ENCODE peak calls at places on chromosome 4, in nine cellular contexts. One of them, this sample, is unnamed.
A peak's percentile ranks its signal among the peaks of the same experiment; 100 is the strongest.

GRCh38 chr4:74794341-74794801 is at the start of gene BTC:
- DNase-seq in spleen: no peak
- DNase-seq in A673: peak; percentile 18
- DNase-seq in sigmoid colon: peak; percentile 78
- DNase-seq in uterus: peak; percentile 20
- DNase-seq in fibroblast of lung: peak; percentile 27
- DNase-seq in IMR-90: no peak
- DNase-seq in fibroblast of villous mesenchyme: no peak
- DNase-seq in HFF-Myc: no peak
- DNase-seq in this sample: peak; percentile 6

GRCh38 chr4:123415977-123416376 is 19.4 kb downstream of the SPRY1 start:
- DNase-seq in spleen: no peak
- DNase-seq in A673: no peak
- DNase-seq in sigmoid colon: no peak
- DNase-seq in uterus: no peak
- DNase-seq in fibroblast of lung: no peak
- DNase-seq in IMR-90: peak; percentile 45
- DNase-seq in fibroblast of villous mesenchyme: peak; percentile 74
- DNase-seq in HFF-Myc: no peak
- DNase-seq in this sample: no peak

GRCh38 chr4:168622600-168622999 is 125.7 kb downstream of the PALLD start:
- DNase-seq in spleen: no peak
- DNase-seq in A673: no peak
- DNase-seq in sigmoid colon: no peak
- DNase-seq in uterus: no peak
- DNase-seq in fibroblast of lung: no peak
- DNase-seq in IMR-90: no peak
- DNase-seq in fibroblast of villous mesenchyme: no peak
- DNase-seq in HFF-Myc: no peak
- DNase-seq in this sample: no peak

GRCh38 chr4:176841730-176842129 is 49.0 kb upstream of the VEGFC start:
- DNase-seq in spleen: no peak
- DNase-seq in A673: peak; percentile 91
- DNase-seq in sigmoid colon: no peak
- DNase-seq in uterus: no peak
- DNase-seq in fibroblast of lung: peak; percentile 84
- DNase-seq in IMR-90: peak; percentile 92
- DNase-seq in fibroblast of villous mesenchyme: peak; percentile 91
- DNase-seq in HFF-Myc: peak; percentile 38
- DNase-seq in this sample: no peak

GRCh38 chr4:147096667-147097604 is 151.3 kb upstream of the TTC29 start:
- DNase-seq in spleen: no peak
- DNase-seq in A673: peak; percentile 71
- DNase-seq in sigmoid colon: no peak
- DNase-seq in uterus: no peak
- DNase-seq in fibroblast of lung: peak; percentile 90
- DNase-seq in IMR-90: peak; percentile 69
- DNase-seq in fibroblast of villous mesenchyme: peak; percentile 68
- DNase-seq in HFF-Myc: peak; percentile 47
- DNase-seq in this sample: no peak

GRCh38 chr4:140851032-140851636 is 94.9 kb upstream of the TBC1D9 start:
- DNase-seq in spleen: no peak
- DNase-seq in A673: peak; percentile 84
- DNase-seq in sigmoid colon: no peak
- DNase-seq in uterus: peak; percentile 57
- DNase-seq in fibroblast of lung: peak; percentile 81
- DNase-seq in IMR-90: peak; percentile 65
- DNase-seq in fibroblast of villous mesenchyme: peak; percentile 65
- DNase-seq in HFF-Myc: peak; percentile 41
- DNase-seq in this sample: peak; percentile 6

GRCh38 chr4:145736241-145736831 is 56.4 kb downstream of the C4orf51 start:
- DNase-seq in spleen: no peak
- DNase-seq in A673: no peak
- DNase-seq in sigmoid colon: peak; percentile 87
- DNase-seq in uterus: peak; percentile 75
- DNase-seq in fibroblast of lung: peak; percentile 64
- DNase-seq in IMR-90: no peak
- DNase-seq in fibroblast of villous mesenchyme: peak; percentile 17
- DNase-seq in HFF-Myc: no peak
- DNase-seq in this sample: no peak

GRCh38 chr4:47110670-47111069 is 79.3 kb downstream of the GABRB1 start:
- DNase-seq in spleen: no peak
- DNase-seq in A673: no peak
- DNase-seq in sigmoid colon: no peak
- DNase-seq in uterus: no peak
- DNase-seq in fibroblast of lung: no peak
- DNase-seq in IMR-90: no peak
- DNase-seq in fibroblast of villous mesenchyme: no peak
- DNase-seq in HFF-Myc: no peak
- DNase-seq in this sample: no peak

GRCh38 chr4:85829276-85830051 is 354.5 kb downstream of the ARHGAP24 start:
- DNase-seq in spleen: no peak
- DNase-seq in A673: no peak
- DNase-seq in sigmoid colon: no peak
- DNase-seq in uterus: no peak
- DNase-seq in fibroblast of lung: peak; percentile 22
- DNase-seq in IMR-90: peak; percentile 66
- DNase-seq in fibroblast of villous mesenchyme: peak; percentile 42
- DNase-seq in HFF-Myc: no peak
- DNase-seq in this sample: peak; percentile 79

GRCh38 chr4:1604706-1605205 is 79.4 kb downstream of the FAM53A start:
- DNase-seq in spleen: peak; percentile 85
- DNase-seq in A673: no peak
- DNase-seq in sigmoid colon: peak; percentile 52
- DNase-seq in uterus: no peak
- DNase-seq in fibroblast of lung: no peak
- DNase-seq in IMR-90: no peak
- DNase-seq in fibroblast of villous mesenchyme: no peak
- DNase-seq in HFF-Myc: no peak
- DNase-seq in this sample: no peak

GRCh38 chr4:4182835-4183568 is 43.7 kb downstream of the OTOP1 start:
- DNase-seq in spleen: no peak
- DNase-seq in A673: peak; percentile 46
- DNase-seq in sigmoid colon: no peak
- DNase-seq in uterus: no peak
- DNase-seq in fibroblast of lung: peak; percentile 19
- DNase-seq in IMR-90: no peak
- DNase-seq in fibroblast of villous mesenchyme: peak; percentile 13
- DNase-seq in HFF-Myc: no peak
- DNase-seq in this sample: no peak

GRCh38 chr4:60656171-60656570 is 544.0 kb upstream of the ADGRL3 start:
- DNase-seq in spleen: no peak
- DNase-seq in A673: no peak
- DNase-seq in sigmoid colon: no peak
- DNase-seq in uterus: no peak
- DNase-seq in fibroblast of lung: peak; percentile 40
- DNase-seq in IMR-90: peak; percentile 13
- DNase-seq in fibroblast of villous mesenchyme: peak; percentile 3
- DNase-seq in HFF-Myc: no peak
- DNase-seq in this sample: no peak

GRCh38 chr4:148961526-148961925 is 519.3 kb upstream of the NR3C2 start:
- DNase-seq in spleen: no peak
- DNase-seq in A673: no peak
- DNase-seq in sigmoid colon: no peak
- DNase-seq in uterus: no peak
- DNase-seq in fibroblast of lung: no peak
- DNase-seq in IMR-90: no peak
- DNase-seq in fibroblast of villous mesenchyme: no peak
- DNase-seq in HFF-Myc: no peak
- DNase-seq in this sample: no peak

GRCh38 chr4:109786846-109787245 is 15.0 kb downstream of the CFI start:
- DNase-seq in spleen: no peak
- DNase-seq in A673: no peak
- DNase-seq in sigmoid colon: no peak
- DNase-seq in uterus: no peak
- DNase-seq in fibroblast of lung: no peak
- DNase-seq in IMR-90: no peak
- DNase-seq in fibroblast of villous mesenchyme: no peak
- DNase-seq in HFF-Myc: no peak
- DNase-seq in this sample: no peak

GRCh38 chr4:154415313-154415712 is 76.3 kb downstream of the DCHS2 start:
- DNase-seq in spleen: no peak
- DNase-seq in A673: no peak
- DNase-seq in sigmoid colon: no peak
- DNase-seq in uterus: no peak
- DNase-seq in fibroblast of lung: no peak
- DNase-seq in IMR-90: no peak
- DNase-seq in fibroblast of villous mesenchyme: no peak
- DNase-seq in HFF-Myc: no peak
- DNase-seq in this sample: no peak

GRCh38 chr4:154414796-154415195 is 76.8 kb downstream of the DCHS2 start:
- DNase-seq in spleen: no peak
- DNase-seq in A673: no peak
- DNase-seq in sigmoid colon: no peak
- DNase-seq in uterus: peak; percentile 30
- DNase-seq in fibroblast of lung: no peak
- DNase-seq in IMR-90: no peak
- DNase-seq in fibroblast of villous mesenchyme: no peak
- DNase-seq in HFF-Myc: no peak
- DNase-seq in this sample: no peak

GRCh38 chr4:154416183-154416543 is 75.4 kb downstream of the DCHS2 start:
- DNase-seq in spleen: no peak
- DNase-seq in A673: peak; percentile 5
- DNase-seq in sigmoid colon: peak; percentile 77
- DNase-seq in uterus: peak; percentile 35
- DNase-seq in fibroblast of lung: peak; percentile 1
- DNase-seq in IMR-90: no peak
- DNase-seq in fibroblast of villous mesenchyme: peak; percentile 12
- DNase-seq in HFF-Myc: no peak
- DNase-seq in this sample: no peak

GRCh38 chr4:154421618-154422017 is 70.0 kb downstream of the DCHS2 start:
- DNase-seq in spleen: no peak
- DNase-seq in A673: no peak
- DNase-seq in sigmoid colon: no peak
- DNase-seq in uterus: no peak
- DNase-seq in fibroblast of lung: no peak
- DNase-seq in IMR-90: no peak
- DNase-seq in fibroblast of villous mesenchyme: no peak
- DNase-seq in HFF-Myc: no peak
- DNase-seq in this sample: no peak

DNA sequence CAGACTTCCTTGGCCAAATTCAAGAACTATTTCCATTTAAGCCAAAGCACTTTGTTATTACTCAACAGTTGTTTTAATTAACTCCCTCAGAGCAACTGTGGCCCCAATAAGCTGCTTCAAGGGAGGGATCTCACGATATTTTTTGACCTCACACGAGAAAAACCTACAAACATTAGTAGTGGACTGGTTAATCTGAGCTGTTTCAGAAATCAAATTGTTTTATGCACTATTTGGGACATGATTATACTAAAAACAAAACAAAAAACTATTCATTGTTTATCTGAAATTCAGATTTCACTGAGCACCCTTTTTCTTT is 74.3 kb downstream of the DCHS2 start:
- DNase-seq in spleen: no peak
- DNase-seq in A673: no peak
- DNase-seq in sigmoid colon: no peak
- DNase-seq in uterus: no peak
- DNase-seq in fibroblast of lung: no peak
- DNase-seq in IMR-90: no peak
- DNase-seq in fibroblast of villous mesenchyme: no peak
- DNase-seq in HFF-Myc: no peak
- DNase-seq in this sample: no peak
- H3K4me3 ChIP-seq in spleen: no peak overlapping the region
- H3K4me3 ChIP-seq in A673: no peak overlapping the region
- H3K4me3 ChIP-seq in sigmoid colon: peak overlapping the region; percentile 50
- H3K4me3 ChIP-seq in uterus: peak overlapping the region; percentile 45
- H3K4me3 ChIP-seq in fibroblast of lung: peak overlapping the region; percentile 71
- H3K4me3 ChIP-seq in IMR-90: no peak overlapping the region
- H3K4me3 ChIP-seq in fibroblast of villous mesenchyme: peak overlapping the region; percentile 59
- H3K4me3 ChIP-seq in HFF-Myc: peak overlapping the region; percentile 29
- H3K4me3 ChIP-seq in this sample: peak overlapping the region; percentile 66

DNA sequence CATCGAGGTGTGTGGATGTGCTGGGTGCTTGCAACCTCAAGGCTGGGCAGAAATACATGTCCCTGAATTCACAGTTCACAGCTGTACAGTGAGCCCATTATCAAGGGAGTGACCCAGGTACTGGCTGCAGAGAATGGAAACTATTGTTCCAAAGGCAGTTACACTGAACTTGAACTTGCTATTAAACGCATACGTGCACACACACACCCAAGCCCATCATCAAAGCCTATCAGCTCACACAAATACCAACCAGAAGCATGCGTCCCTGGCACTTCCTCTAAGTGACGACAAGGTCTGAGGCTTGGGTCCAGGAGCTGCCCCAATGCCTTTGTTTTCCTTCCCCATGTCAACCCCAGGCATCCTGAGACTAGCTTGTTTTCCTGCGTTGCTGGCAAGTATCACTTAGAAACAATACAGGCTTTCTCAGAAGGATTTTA is 88.6 kb downstream of the IRF2 start:
- DNase-seq in spleen: no peak
- DNase-seq in A673: no peak
- DNase-seq in sigmoid colon: peak; percentile 72
- DNase-seq in uterus: peak; percentile 34
- DNase-seq in fibroblast of lung: no peak
- DNase-seq in IMR-90: no peak
- DNase-seq in fibroblast of villous mesenchyme: no peak
- DNase-seq in HFF-Myc: no peak
- DNase-seq in this sample: no peak
- TF ChIP-seq CTCF in spleen: no peak
- TF ChIP-seq CTCF in A673: no peak
- TF ChIP-seq CTCF in sigmoid colon: no peak
- TF ChIP-seq CTCF in uterus: no peak
- TF ChIP-seq CTCF in fibroblast of lung: no peak
- TF ChIP-seq CTCF in IMR-90: no peak
- TF ChIP-seq CTCF in fibroblast of villous mesenchyme: no peak
- TF ChIP-seq CTCF in HFF-Myc: no peak
- TF ChIP-seq CTCF in this sample: no peak

GRCh38 chr4:80036306-80036705 is 36.7 kb downstream of the ANTXR2 start:
- DNase-seq in spleen: no peak
- DNase-seq in A673: no peak
- DNase-seq in sigmoid colon: no peak
- DNase-seq in uterus: no peak
- DNase-seq in fibroblast of lung: no peak
- DNase-seq in IMR-90: no peak
- DNase-seq in fibroblast of villous mesenchyme: no peak
- DNase-seq in HFF-Myc: no peak
- DNase-seq in this sample: no peak
- H3K4me3 ChIP-seq in spleen: no peak overlapping the region
- H3K4me3 ChIP-seq in A673: no peak overlapping the region
- H3K4me3 ChIP-seq in sigmoid colon: peak overlapping the region; percentile 15
- H3K4me3 ChIP-seq in uterus: no peak overlapping the region
- H3K4me3 ChIP-seq in fibroblast of lung: no peak overlapping the region
- H3K4me3 ChIP-seq in IMR-90: no peak overlapping the region
- H3K4me3 ChIP-seq in fibroblast of villous mesenchyme: no peak overlapping the region
- H3K4me3 ChIP-seq in HFF-Myc: no peak overlapping the region
- H3K4me3 ChIP-seq in this sample: no peak overlapping the region

GRCh38 chr4:173752610-173753009 is 222.6 kb upstream of the HAND2 start:
- DNase-seq in spleen: no peak
- DNase-seq in A673: peak; percentile 42
- DNase-seq in sigmoid colon: no peak
- DNase-seq in uterus: no peak
- DNase-seq in fibroblast of lung: no peak
- DNase-seq in IMR-90: peak; percentile 4
- DNase-seq in fibroblast of villous mesenchyme: no peak
- DNase-seq in HFF-Myc: no peak
- DNase-seq in this sample: no peak
- TF ChIP-seq CTCF in spleen: peak; percentile 19
- TF ChIP-seq CTCF in A673: peak; percentile 66
- TF ChIP-seq CTCF in sigmoid colon: no peak
- TF ChIP-seq CTCF in uterus: no peak
- TF ChIP-seq CTCF in fibroblast of lung: peak; percentile 38
- TF ChIP-seq CTCF in IMR-90: peak; percentile 18
- TF ChIP-seq CTCF in fibroblast of villous mesenchyme: peak; percentile 50
- TF ChIP-seq CTCF in HFF-Myc: peak; percentile 78
- TF ChIP-seq CTCF in this sample: peak; percentile 55

This sample was measured in epithelial cell of proximal tubule.